ENCODE peak calls at places on chromosomes 6 and 20, in six cellular contexts. One of them, this sample, is unnamed.

GRCh38 chr20:45183084-45183483 is 8.4 kb downstream of the PI3 start:
- DNase-seq in caudate nucleus: no peak
- DNase-seq in activated effector memory CD4-positive, alpha-beta T cell treated with anti-CD3 and anti-CD28 coated beads, Interleukin-2, amount 50 U/mL, for 16 hours: no peak
- DNase-seq in T-helper 2 cell treated with Interferon-gamma antibody and Interleukin-4, amounts not matched to agents 5 μg/mL and 100 μg/mL, for 36 hours: no peak
- DNase-seq in stimulated activated CD4-positive, alpha-beta T cell treated with anti-CD3 and anti-CD28 coated beads, Interleukin-15, amount 100 ng/mL, for 24 hours: no peak
- DNase-seq in cardiac fibroblast: no peak
- DNase-seq in this sample: no peak

GRCh38 chr20:33995053-33995816 is 1.5 kb downstream of the RALY start:
- DNase-seq in caudate nucleus: no peak
- DNase-seq in activated effector memory CD4-positive, alpha-beta T cell treated with anti-CD3 and anti-CD28 coated beads, Interleukin-2, amount 50 U/mL, for 16 hours: no peak
- DNase-seq in stimulated activated CD4-positive, alpha-beta T cell treated with anti-CD3 and anti-CD28 coated beads, Interleukin-15, amount 100 ng/mL, for 24 hours: no peak
- DNase-seq in T-helper 2 cell treated with Interferon-gamma antibody and Interleukin-4, amounts not matched to agents 5 μg/mL and 100 μg/mL, for 36 hours: no peak
- DNase-seq in cardiac fibroblast: peak
- DNase-seq in this sample: no peak

GRCh38 chr20:11937230-11937629 is 19.5 kb downstream of the BTBD3 start:
- DNase-seq in cardiac fibroblast: no peak
- DNase-seq in activated effector memory CD4-positive, alpha-beta T cell treated with anti-CD3 and anti-CD28 coated beads, Interleukin-2, amount 50 U/mL, for 16 hours: no peak
- DNase-seq in T-helper 2 cell treated with Interferon-gamma antibody and Interleukin-4, amounts not matched to agents 5 μg/mL and 100 μg/mL, for 36 hours: no peak
- DNase-seq in caudate nucleus: no peak
- DNase-seq in stimulated activated CD4-positive, alpha-beta T cell treated with anti-CD3 and anti-CD28 coated beads, Interleukin-15, amount 100 ng/mL, for 24 hours: no peak
- DNase-seq in this sample: no peak

GRCh38 chr6:45423111-45423900 is 45.6 kb upstream of the SUPT3H start:
- DNase-seq in stimulated activated CD4-positive, alpha-beta T cell treated with anti-CD3 and anti-CD28 coated beads, Interleukin-15, amount 100 ng/mL, for 24 hours: peak
- DNase-seq in activated effector memory CD4-positive, alpha-beta T cell treated with anti-CD3 and anti-CD28 coated beads, Interleukin-2, amount 50 U/mL, for 16 hours: peak
- DNase-seq in caudate nucleus: no peak
- DNase-seq in cardiac fibroblast: peak
- DNase-seq in T-helper 2 cell treated with Interferon-gamma antibody and Interleukin-4, amounts not matched to agents 5 μg/mL and 100 μg/mL, for 36 hours: peak
- DNase-seq in this sample: peak

GRCh38 chr6:136401749-136402148 is 112.1 kb upstream of the BCLAF1 start:
- DNase-seq in caudate nucleus: no peak
- DNase-seq in cardiac fibroblast: peak
- DNase-seq in activated effector memory CD4-positive, alpha-beta T cell treated with anti-CD3 and anti-CD28 coated beads, Interleukin-2, amount 50 U/mL, for 16 hours: no peak
- DNase-seq in T-helper 2 cell treated with Interferon-gamma antibody and Interleukin-4, amounts not matched to agents 5 μg/mL and 100 μg/mL, for 36 hours: no peak
- DNase-seq in stimulated activated CD4-positive, alpha-beta T cell treated with anti-CD3 and anti-CD28 coated beads, Interleukin-15, amount 100 ng/mL, for 24 hours: no peak
- DNase-seq in this sample: no peak

GRCh38 chr20:45297786-45298497 is 8.7 kb upstream of the RBPJL start:
- DNase-seq in cardiac fibroblast: no peak
- DNase-seq in stimulated activated CD4-positive, alpha-beta T cell treated with anti-CD3 and anti-CD28 coated beads, Interleukin-15, amount 100 ng/mL, for 24 hours: no peak
- DNase-seq in caudate nucleus: no peak
- DNase-seq in activated effector memory CD4-positive, alpha-beta T cell treated with anti-CD3 and anti-CD28 coated beads, Interleukin-2, amount 50 U/mL, for 16 hours: peak
- DNase-seq in T-helper 2 cell treated with Interferon-gamma antibody and Interleukin-4, amounts not matched to agents 5 μg/mL and 100 μg/mL, for 36 hours: no peak
- DNase-seq in this sample: no peak

GRCh38 chr6:151702851-151703629 is 104.4 kb upstream of the ESR1 start:
- DNase-seq in stimulated activated CD4-positive, alpha-beta T cell treated with anti-CD3 and anti-CD28 coated beads, Interleukin-15, amount 100 ng/mL, for 24 hours: no peak
- DNase-seq in T-helper 2 cell treated with Interferon-gamma antibody and Interleukin-4, amounts not matched to agents 5 μg/mL and 100 μg/mL, for 36 hours: no peak
- DNase-seq in activated effector memory CD4-positive, alpha-beta T cell treated with anti-CD3 and anti-CD28 coated beads, Interleukin-2, amount 50 U/mL, for 16 hours: no peak
- DNase-seq in cardiac fibroblast: no peak
- DNase-seq in caudate nucleus: no peak
- DNase-seq in this sample: no peak

GRCh38 chr20:11108102-11108842 is 434.5 kb upstream of the JAG1 start:
- DNase-seq in activated effector memory CD4-positive, alpha-beta T cell treated with anti-CD3 and anti-CD28 coated beads, Interleukin-2, amount 50 U/mL, for 16 hours: no peak
- DNase-seq in stimulated activated CD4-positive, alpha-beta T cell treated with anti-CD3 and anti-CD28 coated beads, Interleukin-15, amount 100 ng/mL, for 24 hours: no peak
- DNase-seq in cardiac fibroblast: peak
- DNase-seq in caudate nucleus: no peak
- DNase-seq in T-helper 2 cell treated with Interferon-gamma antibody and Interleukin-4, amounts not matched to agents 5 μg/mL and 100 μg/mL, for 36 hours: no peak
- DNase-seq in this sample: peak

GRCh38 chr6:21597243-21597682 is 3.7 kb downstream of the SOX4 start:
- DNase-seq in T-helper 2 cell treated with Interferon-gamma antibody and Interleukin-4, amounts not matched to agents 5 μg/mL and 100 μg/mL, for 36 hours: no peak
- DNase-seq in caudate nucleus: no peak
- DNase-seq in stimulated activated CD4-positive, alpha-beta T cell treated with anti-CD3 and anti-CD28 coated beads, Interleukin-15, amount 100 ng/mL, for 24 hours: no peak
- DNase-seq in cardiac fibroblast: no peak
- DNase-seq in activated effector memory CD4-positive, alpha-beta T cell treated with anti-CD3 and anti-CD28 coated beads, Interleukin-2, amount 50 U/mL, for 16 hours: no peak
- DNase-seq in this sample: no peak

GRCh38 chr6:76876922-76877553 is 586.3 kb downstream of the HTR1B start:
- DNase-seq in caudate nucleus: no peak
- DNase-seq in stimulated activated CD4-positive, alpha-beta T cell treated with anti-CD3 and anti-CD28 coated beads, Interleukin-15, amount 100 ng/mL, for 24 hours: peak
- DNase-seq in activated effector memory CD4-positive, alpha-beta T cell treated with anti-CD3 and anti-CD28 coated beads, Interleukin-2, amount 50 U/mL, for 16 hours: no peak
- DNase-seq in T-helper 2 cell treated with Interferon-gamma antibody and Interleukin-4, amounts not matched to agents 5 μg/mL and 100 μg/mL, for 36 hours: no peak
- DNase-seq in cardiac fibroblast: peak
- DNase-seq in this sample: no peak

This sample was measured in nucleus accumbens.